ENCODE peak calls at places on chromosomes 4 and X, in seven cellular contexts. One of them, this sample, is unnamed.

GRCh38 chrX:1442016-1442665 is 10.6 kb downstream of the ASMTL start:
- DNase-seq in K562: no peak
- DNase-seq in NT2/D1: no peak
- DNase-seq in IMR-90: no peak
- DNase-seq in mesendoderm: no peak
- DNase-seq in colonic mucosa: no peak
- DNase-seq in Karpas-422: no peak
- DNase-seq in this sample: no peak

GRCh38 chrX:79147477-79147876 is 3.0 kb downstream of the GPR174 start:
- DNase-seq in K562: no peak
- DNase-seq in NT2/D1: no peak
- DNase-seq in IMR-90: no peak
- DNase-seq in mesendoderm: no peak
- DNase-seq in colonic mucosa: no peak
- DNase-seq in Karpas-422: no peak
- DNase-seq in this sample: no peak

GRCh38 chr4:1601533-1601835 is 82.6 kb downstream of the FAM53A start:
- DNase-seq in K562: no peak
- DNase-seq in NT2/D1: no peak
- DNase-seq in IMR-90: no peak
- DNase-seq in mesendoderm: no peak
- DNase-seq in colonic mucosa: no peak
- DNase-seq in Karpas-422: no peak
- DNase-seq in this sample: no peak

GRCh38 chr4:55947912-55948725 is 626 bp upstream of the CEP135 start:
- DNase-seq in K562: peak; percentile 19
- DNase-seq in NT2/D1: no peak
- DNase-seq in IMR-90: peak; percentile 98
- DNase-seq in mesendoderm: peak; percentile 32
- DNase-seq in colonic mucosa: peak; percentile 27
- DNase-seq in Karpas-422: peak; percentile 70
- DNase-seq in this sample: peak; percentile 92

GRCh38 chr4:180449395-180449956 is 1793.7 kb upstream of the TENM3 start:
- DNase-seq in K562: no peak
- DNase-seq in NT2/D1: peak; percentile 28
- DNase-seq in IMR-90: peak; percentile 21
- DNase-seq in mesendoderm: peak; percentile 81
- DNase-seq in colonic mucosa: no peak
- DNase-seq in Karpas-422: peak; percentile 78
- DNase-seq in this sample: peak; percentile 26

GRCh38 chr4:117692538-117692937 is 341.7 kb upstream of the NDST3 start:
- DNase-seq in K562: no peak
- DNase-seq in NT2/D1: no peak
- DNase-seq in IMR-90: no peak
- DNase-seq in mesendoderm: peak; percentile 22
- DNase-seq in colonic mucosa: no peak
- DNase-seq in Karpas-422: no peak
- DNase-seq in this sample: no peak

GRCh38 chrX:21738145-21738949 is 19.6 kb downstream of the SMPX start:
- DNase-seq in K562: no peak
- DNase-seq in NT2/D1: no peak
- DNase-seq in IMR-90: no peak
- DNase-seq in mesendoderm: peak; percentile 91
- DNase-seq in colonic mucosa: no peak
- DNase-seq in Karpas-422: no peak
- DNase-seq in this sample: no peak

GRCh38 chr4:185127021-185127925 is 15.8 kb upstream of the SLC25A4 start:
- DNase-seq in K562: no peak
- DNase-seq in NT2/D1: no peak
- DNase-seq in IMR-90: no peak
- DNase-seq in mesendoderm: peak; percentile 57
- DNase-seq in colonic mucosa: no peak
- DNase-seq in Karpas-422: no peak
- DNase-seq in this sample: peak; percentile 42

GRCh38 chr4:185212566-185212965 is 3.2 kb downstream of the SNX25 start:
- DNase-seq in K562: no peak
- DNase-seq in NT2/D1: no peak
- DNase-seq in IMR-90: peak; percentile 69
- DNase-seq in mesendoderm: peak; percentile 33
- DNase-seq in colonic mucosa: no peak
- DNase-seq in Karpas-422: no peak
- DNase-seq in this sample: no peak

GRCh38 chr4:56055027-56055976 is 106.6 kb downstream of the CEP135 start:
- DNase-seq in K562: no peak
- DNase-seq in NT2/D1: no peak
- DNase-seq in IMR-90: no peak
- DNase-seq in mesendoderm: peak; percentile 76
- DNase-seq in colonic mucosa: peak; percentile 32
- DNase-seq in Karpas-422: no peak
- DNase-seq in this sample: no peak

GRCh38 chr4:125389713-125390112 is 75.0 kb downstream of the FAT4 start:
- DNase-seq in K562: no peak
- DNase-seq in NT2/D1: no peak
- DNase-seq in IMR-90: peak; percentile 96
- DNase-seq in mesendoderm: peak; percentile 3
- DNase-seq in colonic mucosa: no peak
- DNase-seq in Karpas-422: no peak
- DNase-seq in this sample: peak; percentile 90

GRCh38 chr4:180665994-180666818 is 1577.0 kb upstream of the TENM3 start:
- DNase-seq in K562: peak; percentile 26
- DNase-seq in NT2/D1: peak; percentile 36
- DNase-seq in IMR-90: peak; percentile 63
- DNase-seq in mesendoderm: peak; percentile 81
- DNase-seq in colonic mucosa: peak; percentile 24
- DNase-seq in Karpas-422: peak; percentile 75
- DNase-seq in this sample: peak; percentile 86

GRCh38 chrX:103716967-103717366 is 6.3 kb downstream of the TMEM31 start:
- DNase-seq in K562: no peak
- DNase-seq in NT2/D1: no peak
- DNase-seq in IMR-90: peak; percentile 89
- DNase-seq in mesendoderm: no peak
- DNase-seq in colonic mucosa: peak; percentile 25
- DNase-seq in Karpas-422: no peak
- DNase-seq in this sample: peak; percentile 59

GRCh38 chrX:11264925-11265324 is 28.3 kb upstream of the AMELX start:
- DNase-seq in K562: no peak
- DNase-seq in NT2/D1: no peak
- DNase-seq in IMR-90: no peak
- DNase-seq in mesendoderm: no peak
- DNase-seq in colonic mucosa: no peak
- DNase-seq in Karpas-422: no peak
- DNase-seq in this sample: no peak

GRCh38 chrX:11266329-11266830 is 26.8 kb upstream of the AMELX start:
- DNase-seq in K562: no peak
- DNase-seq in NT2/D1: no peak
- DNase-seq in IMR-90: no peak
- DNase-seq in mesendoderm: no peak
- DNase-seq in colonic mucosa: no peak
- DNase-seq in Karpas-422: no peak
- DNase-seq in this sample: no peak

GRCh38 chrX:11269006-11269405 is 24.2 kb upstream of the AMELX start:
- DNase-seq in K562: peak; percentile 29
- DNase-seq in NT2/D1: no peak
- DNase-seq in IMR-90: no peak
- DNase-seq in mesendoderm: no peak
- DNase-seq in colonic mucosa: no peak
- DNase-seq in Karpas-422: no peak
- DNase-seq in this sample: no peak

GRCh38 chrX:11267311-11267910 is 25.8 kb upstream of the AMELX start:
- DNase-seq in K562: no peak
- DNase-seq in NT2/D1: no peak
- DNase-seq in IMR-90: no peak
- DNase-seq in mesendoderm: peak; percentile 0
- DNase-seq in colonic mucosa: no peak
- DNase-seq in Karpas-422: no peak
- DNase-seq in this sample: no peak

GRCh38 chrX:11265352-11265751 is 27.9 kb upstream of the AMELX start:
- DNase-seq in K562: no peak
- DNase-seq in NT2/D1: no peak
- DNase-seq in IMR-90: no peak
- DNase-seq in mesendoderm: no peak
- DNase-seq in colonic mucosa: no peak
- DNase-seq in Karpas-422: no peak
- DNase-seq in this sample: no peak
- H3K9ac ChIP-seq in K562: peak overlapping the region; percentile 72
- H3K9ac ChIP-seq in NT2/D1: no peak overlapping the region
- H3K9ac ChIP-seq in IMR-90: no peak overlapping the region
- H3K9ac ChIP-seq in mesendoderm: no peak overlapping the region
- H3K9ac ChIP-seq in colonic mucosa: no peak overlapping the region
- H3K9ac ChIP-seq in Karpas-422: no peak overlapping the region
- H3K9ac ChIP-seq in this sample: peak overlapping the region; percentile 49

GRCh38 chrX:17967888-17968287 is 106.8 kb upstream of the RAI2 start:
- DNase-seq in K562: no peak
- DNase-seq in NT2/D1: no peak
- DNase-seq in IMR-90: no peak
- DNase-seq in mesendoderm: peak; percentile 2
- DNase-seq in colonic mucosa: no peak
- DNase-seq in Karpas-422: no peak
- DNase-seq in this sample: no peak
- H3K4me3 ChIP-seq in K562: no peak overlapping the region
- H3K4me3 ChIP-seq in NT2/D1: no peak overlapping the region
- H3K4me3 ChIP-seq in IMR-90: no peak overlapping the region
- H3K4me3 ChIP-seq in mesendoderm: no peak overlapping the region
- H3K4me3 ChIP-seq in colonic mucosa: no peak overlapping the region
- H3K4me3 ChIP-seq in Karpas-422: no peak overlapping the region
- H3K4me3 ChIP-seq in this sample: no peak overlapping the region

GRCh38 chr4:164725066-164725465 is 28.9 kb upstream of the SMIM31 start:
- DNase-seq in K562: no peak
- DNase-seq in NT2/D1: no peak
- DNase-seq in IMR-90: no peak
- DNase-seq in mesendoderm: no peak
- DNase-seq in colonic mucosa: no peak
- DNase-seq in Karpas-422: no peak
- DNase-seq in this sample: no peak
- H3K9ac ChIP-seq in K562: no peak overlapping the region
- H3K9ac ChIP-seq in NT2/D1: no peak overlapping the region
- H3K9ac ChIP-seq in IMR-90: no peak overlapping the region
- H3K9ac ChIP-seq in mesendoderm: no peak overlapping the region
- H3K9ac ChIP-seq in colonic mucosa: no peak overlapping the region
- H3K9ac ChIP-seq in Karpas-422: no peak overlapping the region
- H3K9ac ChIP-seq in this sample: no peak overlapping the region

GRCh38 chrX:118211891-118212816 is 95.5 kb upstream of the KLHL13 start:
- DNase-seq in K562: no peak
- DNase-seq in NT2/D1: no peak
- DNase-seq in IMR-90: no peak
- DNase-seq in mesendoderm: no peak
- DNase-seq in colonic mucosa: no peak
- DNase-seq in Karpas-422: peak; percentile 90
- DNase-seq in this sample: no peak
- H3K4me3 ChIP-seq in K562: no peak overlapping the region
- H3K4me3 ChIP-seq in NT2/D1: no peak overlapping the region
- H3K4me3 ChIP-seq in IMR-90: no peak overlapping the region
- H3K4me3 ChIP-seq in mesendoderm: no peak overlapping the region
- H3K4me3 ChIP-seq in colonic mucosa: no peak overlapping the region
- H3K4me3 ChIP-seq in Karpas-422: peak overlapping the region; percentile 69
- H3K4me3 ChIP-seq in this sample: no peak overlapping the region

GRCh38 chr4:105633241-105633640 is 75.2 kb downstream of the INTS12 start:
- DNase-seq in K562: no peak
- DNase-seq in NT2/D1: no peak
- DNase-seq in IMR-90: no peak
- DNase-seq in mesendoderm: no peak
- DNase-seq in colonic mucosa: no peak
- DNase-seq in Karpas-422: no peak
- DNase-seq in this sample: no peak
- H3K9ac ChIP-seq in K562: no peak overlapping the region
- H3K9ac ChIP-seq in NT2/D1: no peak overlapping the region
- H3K9ac ChIP-seq in IMR-90: no peak overlapping the region
- H3K9ac ChIP-seq in mesendoderm: no peak overlapping the region
- H3K9ac ChIP-seq in colonic mucosa: no peak overlapping the region
- H3K9ac ChIP-seq in Karpas-422: no peak overlapping the region
- H3K9ac ChIP-seq in this sample: no peak overlapping the region

GRCh38 chr4:89248879-89249281 is 58.7 kb downstream of the GPRIN3 start:
- DNase-seq in K562: no peak
- DNase-seq in NT2/D1: no peak
- DNase-seq in IMR-90: no peak
- DNase-seq in mesendoderm: no peak
- DNase-seq in colonic mucosa: no peak
- DNase-seq in Karpas-422: no peak
- DNase-seq in this sample: no peak
- H3K4me3 ChIP-seq in K562: no peak overlapping the region
- H3K4me3 ChIP-seq in NT2/D1: no peak overlapping the region
- H3K4me3 ChIP-seq in IMR-90: no peak overlapping the region
- H3K4me3 ChIP-seq in mesendoderm: no peak overlapping the region
- H3K4me3 ChIP-seq in colonic mucosa: no peak overlapping the region
- H3K4me3 ChIP-seq in Karpas-422: no peak overlapping the region
- H3K4me3 ChIP-seq in this sample: no peak overlapping the region

This sample was measured in adipocyte.